ENCODE peak calls at places on chromosome 17, in nine cellular contexts. One of them, this sample, is unnamed.

GRCh38 chr17:35121315-35121714 is at the start of gene FNDC8:
- DNase-seq in heart right ventricle: no peak
- DNase-seq in A549: no peak
- DNase-seq in neuronal stem cell: no peak
- DNase-seq in ovary: no peak
- DNase-seq in neural progenitor cell: no peak
- DNase-seq in Peyer's patch: no peak
- DNase-seq in RWPE1: no peak
- DNase-seq in DND-41: no peak
- DNase-seq in this sample: no peak

GRCh38 chr17:7912927-7913524 is 3.1 kb downstream of the RNF227 start:
- DNase-seq in ovary: peak; percentile 37
- DNase-seq in A549: peak; percentile 79
- DNase-seq in Peyer's patch: peak; percentile 62
- DNase-seq in neural progenitor cell: peak; percentile 81
- DNase-seq in DND-41: peak; percentile 64
- DNase-seq in RWPE1: peak; percentile 61
- DNase-seq in heart right ventricle: peak; percentile 43
- DNase-seq in neuronal stem cell: peak; percentile 57
- DNase-seq in this sample: no peak

GRCh38 chr17:83030432-83030831 is 49.0 kb upstream of the METRNL start:
- DNase-seq in neural progenitor cell: no peak
- DNase-seq in DND-41: no peak
- DNase-seq in ovary: no peak
- DNase-seq in RWPE1: no peak
- DNase-seq in heart right ventricle: no peak
- DNase-seq in A549: no peak
- DNase-seq in neuronal stem cell: no peak
- DNase-seq in Peyer's patch: no peak
- DNase-seq in this sample: no peak

GRCh38 chr17:7014261-7014994 is 2.0 kb downstream of the RNASEK start:
- DNase-seq in neuronal stem cell: peak; percentile 93
- DNase-seq in RWPE1: peak; percentile 90
- DNase-seq in DND-41: peak; percentile 97
- DNase-seq in A549: peak; percentile 96
- DNase-seq in heart right ventricle: peak; percentile 97
- DNase-seq in Peyer's patch: peak; percentile 99
- DNase-seq in ovary: peak; percentile 98
- DNase-seq in neural progenitor cell: peak; percentile 99
- DNase-seq in this sample: peak; percentile 97

GRCh38 chr17:27743288-27743885 is 56.9 kb downstream of the NOS2 start:
- DNase-seq in neural progenitor cell: no peak
- DNase-seq in neuronal stem cell: no peak
- DNase-seq in A549: no peak
- DNase-seq in heart right ventricle: no peak
- DNase-seq in RWPE1: no peak
- DNase-seq in Peyer's patch: no peak
- DNase-seq in ovary: no peak
- DNase-seq in DND-41: no peak
- DNase-seq in this sample: no peak

GRCh38 chr17:499836-500543 is 147.4 kb upstream of the RPH3AL start:
- DNase-seq in RWPE1: no peak
- DNase-seq in ovary: no peak
- DNase-seq in neuronal stem cell: no peak
- DNase-seq in neural progenitor cell: no peak
- DNase-seq in Peyer's patch: no peak
- DNase-seq in A549: no peak
- DNase-seq in DND-41: peak; percentile 74
- DNase-seq in heart right ventricle: no peak
- DNase-seq in this sample: no peak

GRCh38 chr17:28501421-28502284 is 4.5 kb upstream of the FOXN1 start:
- DNase-seq in neuronal stem cell: no peak
- DNase-seq in neural progenitor cell: no peak
- DNase-seq in RWPE1: no peak
- DNase-seq in heart right ventricle: no peak
- DNase-seq in Peyer's patch: no peak
- DNase-seq in DND-41: no peak
- DNase-seq in A549: no peak
- DNase-seq in ovary: no peak
- DNase-seq in this sample: no peak

GRCh38 chr17:54992797-54993639 is 24.5 kb downstream of the STXBP4 start:
- DNase-seq in DND-41: no peak
- DNase-seq in RWPE1: peak; percentile 45
- DNase-seq in neural progenitor cell: peak; percentile 63
- DNase-seq in A549: peak; percentile 49
- DNase-seq in ovary: no peak
- DNase-seq in Peyer's patch: no peak
- DNase-seq in neuronal stem cell: peak; percentile 14
- DNase-seq in heart right ventricle: peak; percentile 8
- DNase-seq in this sample: no peak

GRCh38 chr17:48469227-48469626 is 39.2 kb upstream of the SKAP1 start:
- DNase-seq in neuronal stem cell: no peak
- DNase-seq in DND-41: no peak
- DNase-seq in A549: no peak
- DNase-seq in neural progenitor cell: no peak
- DNase-seq in heart right ventricle: no peak
- DNase-seq in RWPE1: no peak
- DNase-seq in Peyer's patch: no peak
- DNase-seq in ovary: no peak
- DNase-seq in this sample: no peak

GRCh38 chr17:27319536-27320221 is 25.8 kb downstream of the WSB1 start:
- DNase-seq in neuronal stem cell: no peak
- DNase-seq in RWPE1: no peak
- DNase-seq in A549: no peak
- DNase-seq in DND-41: no peak
- DNase-seq in heart right ventricle: peak; percentile 82
- DNase-seq in neural progenitor cell: no peak
- DNase-seq in ovary: peak; percentile 55
- DNase-seq in Peyer's patch: peak; percentile 60
- DNase-seq in this sample: no peak

GRCh38 chr17:40903129-40903847 is 18.2 kb upstream of the KRT20 start:
- DNase-seq in ovary: no peak
- DNase-seq in A549: peak; percentile 94
- DNase-seq in neuronal stem cell: no peak
- DNase-seq in heart right ventricle: no peak
- DNase-seq in Peyer's patch: peak; percentile 76
- DNase-seq in RWPE1: peak; percentile 81
- DNase-seq in neural progenitor cell: no peak
- DNase-seq in DND-41: no peak
- DNase-seq in this sample: no peak

GRCh38 chr17:71633391-71633849 is 487.4 kb upstream of the SOX9 start:
- DNase-seq in A549: peak; percentile 8
- DNase-seq in neuronal stem cell: no peak
- DNase-seq in DND-41: no peak
- DNase-seq in ovary: no peak
- DNase-seq in neural progenitor cell: no peak
- DNase-seq in RWPE1: peak; percentile 82
- DNase-seq in Peyer's patch: peak; percentile 83
- DNase-seq in heart right ventricle: no peak
- DNase-seq in this sample: no peak

GRCh38 chr17:801660-802059 is 19.5 kb downstream of the MRM3 start:
- DNase-seq in neural progenitor cell: no peak
- DNase-seq in A549: no peak
- DNase-seq in neuronal stem cell: no peak
- DNase-seq in ovary: no peak
- DNase-seq in heart right ventricle: no peak
- DNase-seq in RWPE1: no peak
- DNase-seq in DND-41: no peak
- DNase-seq in Peyer's patch: no peak
- DNase-seq in this sample: no peak

GRCh38 chr17:2400474-2400866 is 390 bp downstream of the MNT start:
- DNase-seq in neuronal stem cell: peak; percentile 72
- DNase-seq in DND-41: peak; percentile 65
- DNase-seq in ovary: peak; percentile 61
- DNase-seq in A549: no peak
- DNase-seq in heart right ventricle: peak; percentile 54
- DNase-seq in RWPE1: no peak
- DNase-seq in neural progenitor cell: peak; percentile 90
- DNase-seq in Peyer's patch: peak; percentile 82
- DNase-seq in this sample: peak; percentile 49

GRCh38 chr17:42519546-42520444 is 16.2 kb upstream of the NAGLU start:
- DNase-seq in neural progenitor cell: peak; percentile 62
- DNase-seq in ovary: peak; percentile 96
- DNase-seq in Peyer's patch: peak; percentile 87
- DNase-seq in neuronal stem cell: peak; percentile 72
- DNase-seq in DND-41: no peak
- DNase-seq in RWPE1: peak; percentile 91
- DNase-seq in A549: peak; percentile 96
- DNase-seq in heart right ventricle: peak; percentile 95
- DNase-seq in this sample: no peak
- H3K27ac ChIP-seq in neural progenitor cell: peak overlapping the region; percentile 83
- H3K27ac ChIP-seq in ovary: peak overlapping the region; percentile 92
- H3K27ac ChIP-seq in Peyer's patch: peak overlapping the region; percentile 78
- H3K27ac ChIP-seq in neuronal stem cell: peak overlapping the region; percentile 92
- H3K27ac ChIP-seq in DND-41: no peak overlapping the region
- H3K27ac ChIP-seq in RWPE1: peak overlapping the region; percentile 97
- H3K27ac ChIP-seq in A549: peak overlapping the region; percentile 98
- H3K27ac ChIP-seq in heart right ventricle: peak overlapping the region; percentile 97
- H3K27ac ChIP-seq in this sample: no peak overlapping the region

GRCh38 chr17:75684924-75685323 is 17.8 kb downstream of the SAP30BP start:
- DNase-seq in neuronal stem cell: no peak
- DNase-seq in heart right ventricle: no peak
- DNase-seq in RWPE1: peak; percentile 93
- DNase-seq in A549: no peak
- DNase-seq in ovary: no peak
- DNase-seq in neural progenitor cell: no peak
- DNase-seq in Peyer's patch: peak; percentile 77
- DNase-seq in DND-41: no peak
- DNase-seq in this sample: no peak

GRCh38 chr17:75688209-75688771 is 21.2 kb downstream of the SAP30BP start:
- DNase-seq in heart right ventricle: no peak
- DNase-seq in RWPE1: no peak
- DNase-seq in DND-41: no peak
- DNase-seq in A549: no peak
- DNase-seq in Peyer's patch: no peak
- DNase-seq in ovary: no peak
- DNase-seq in neural progenitor cell: peak; percentile 59
- DNase-seq in neuronal stem cell: no peak
- DNase-seq in this sample: no peak

GRCh38 chr17:75683467-75684041 is 16.4 kb downstream of the SAP30BP start:
- DNase-seq in A549: peak; percentile 81
- DNase-seq in heart right ventricle: no peak
- DNase-seq in DND-41: no peak
- DNase-seq in neural progenitor cell: no peak
- DNase-seq in neuronal stem cell: no peak
- DNase-seq in RWPE1: peak; percentile 81
- DNase-seq in ovary: no peak
- DNase-seq in Peyer's patch: peak; percentile 84
- DNase-seq in this sample: no peak

GRCh38 chr17:75684249-75684648 is 17.1 kb downstream of the SAP30BP start:
- DNase-seq in heart right ventricle: no peak
- DNase-seq in Peyer's patch: peak; percentile 72
- DNase-seq in RWPE1: no peak
- DNase-seq in DND-41: no peak
- DNase-seq in neural progenitor cell: no peak
- DNase-seq in ovary: no peak
- DNase-seq in A549: no peak
- DNase-seq in neuronal stem cell: no peak
- DNase-seq in this sample: no peak

DNA sequence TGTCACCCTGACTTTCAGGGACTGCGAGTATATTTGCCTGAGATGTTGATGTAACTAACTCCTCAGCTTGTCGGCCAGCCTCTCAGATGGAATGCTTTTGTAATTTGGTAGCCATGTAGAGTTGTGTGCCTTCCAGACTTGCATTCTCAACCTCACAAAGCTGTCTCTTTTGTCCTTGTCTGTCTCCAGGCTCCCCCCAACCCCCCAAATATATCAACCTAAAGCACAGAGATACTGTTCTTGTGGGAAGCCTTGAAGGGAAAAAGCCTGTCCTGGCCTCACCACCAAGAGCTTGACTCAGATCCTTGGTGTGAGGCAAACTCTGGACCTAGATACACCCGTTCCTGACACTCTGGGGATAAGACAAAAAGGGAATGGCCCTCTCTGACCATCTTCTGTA is 18.4 kb downstream of the SAP30BP start:
- DNase-seq in neural progenitor cell: no peak
- DNase-seq in Peyer's patch: no peak
- DNase-seq in DND-41: no peak
- DNase-seq in neuronal stem cell: no peak
- DNase-seq in heart right ventricle: no peak
- DNase-seq in RWPE1: no peak
- DNase-seq in ovary: no peak
- DNase-seq in A549: no peak
- DNase-seq in this sample: no peak
- H3K27ac ChIP-seq in neural progenitor cell: no peak overlapping the region
- H3K27ac ChIP-seq in Peyer's patch: no peak overlapping the region
- H3K27ac ChIP-seq in DND-41: no peak overlapping the region
- H3K27ac ChIP-seq in neuronal stem cell: no peak overlapping the region
- H3K27ac ChIP-seq in heart right ventricle: peak overlapping the region; percentile 86
- H3K27ac ChIP-seq in RWPE1: peak overlapping the region; percentile 100
- H3K27ac ChIP-seq in ovary: no peak overlapping the region
- H3K27ac ChIP-seq in A549: peak overlapping the region; percentile 86
- H3K27ac ChIP-seq in this sample: no peak overlapping the region

GRCh38 chr17:17900615-17901520 is 64.1 kb upstream of the SREBF1 start:
- DNase-seq in ovary: peak; percentile 93
- DNase-seq in Peyer's patch: peak; percentile 84
- DNase-seq in RWPE1: peak; percentile 80
- DNase-seq in neuronal stem cell: no peak
- DNase-seq in DND-41: no peak
- DNase-seq in A549: peak; percentile 83
- DNase-seq in neural progenitor cell: no peak
- DNase-seq in heart right ventricle: peak; percentile 91
- DNase-seq in this sample: no peak
- H3K27ac ChIP-seq in ovary: peak overlapping the region; percentile 59
- H3K27ac ChIP-seq in Peyer's patch: no peak overlapping the region
- H3K27ac ChIP-seq in RWPE1: peak overlapping the region; percentile 83
- H3K27ac ChIP-seq in neuronal stem cell: no peak overlapping the region
- H3K27ac ChIP-seq in DND-41: no peak overlapping the region
- H3K27ac ChIP-seq in A549: peak overlapping the region; percentile 74
- H3K27ac ChIP-seq in neural progenitor cell: no peak overlapping the region
- H3K27ac ChIP-seq in heart right ventricle: peak overlapping the region; percentile 70
- H3K27ac ChIP-seq in this sample: no peak overlapping the region

GRCh38 chr17:59439261-59439660 is 107.8 kb downstream of the YPEL2 start:
- DNase-seq in heart right ventricle: no peak
- DNase-seq in Peyer's patch: no peak
- DNase-seq in neuronal stem cell: no peak
- DNase-seq in neural progenitor cell: no peak
- DNase-seq in RWPE1: no peak
- DNase-seq in ovary: no peak
- DNase-seq in DND-41: no peak
- DNase-seq in A549: no peak
- DNase-seq in this sample: no peak
- H3K27ac ChIP-seq in heart right ventricle: peak overlapping the region; percentile 83
- H3K27ac ChIP-seq in Peyer's patch: no peak overlapping the region
- H3K27ac ChIP-seq in neuronal stem cell: no peak overlapping the region
- H3K27ac ChIP-seq in neural progenitor cell: no peak overlapping the region
- H3K27ac ChIP-seq in RWPE1: no peak overlapping the region
- H3K27ac ChIP-seq in ovary: no peak overlapping the region
- H3K27ac ChIP-seq in DND-41: no peak overlapping the region
- H3K27ac ChIP-seq in A549: no peak overlapping the region
- H3K27ac ChIP-seq in this sample: no peak overlapping the region

This sample was measured in CD4-positive, alpha-beta T cell.